ENCODE peak calls at places on chromosome 16, in seven cellular contexts. One of them, this sample, is unnamed.

GRCh38 chr16:60922920-60923319 is 1113.3 kb downstream of the CDH8 start:
- DNase-seq in GF-D8: no peak
- DNase-seq in renal cortical epithelial cell: no peak
- DNase-seq in endothelial cell: no peak
- DNase-seq in NCI-H446: no peak
- DNase-seq in GM20000: no peak
- DNase-seq in uterus: no peak
- DNase-seq in this sample: no peak

GRCh38 chr16:50702725-50703124 is 9.3 kb downstream of the NOD2 start:
- DNase-seq in GM20000: no peak
- DNase-seq in renal cortical epithelial cell: peak
- DNase-seq in NCI-H446: no peak
- DNase-seq in uterus: no peak
- DNase-seq in GF-D8: peak
- DNase-seq in endothelial cell: no peak
- DNase-seq in this sample: peak

GRCh38 chr16:2839650-2840450 is 9.7 kb downstream of the ZG16B start:
- DNase-seq in endothelial cell: no peak
- DNase-seq in NCI-H446: no peak
- DNase-seq in uterus: no peak
- DNase-seq in GF-D8: no peak
- DNase-seq in renal cortical epithelial cell: no peak
- DNase-seq in GM20000: no peak
- DNase-seq in this sample: no peak

GRCh38 chr16:79283578-79283977 is 317.0 kb downstream of the MAF start:
- DNase-seq in renal cortical epithelial cell: no peak
- DNase-seq in endothelial cell: no peak
- DNase-seq in uterus: no peak
- DNase-seq in GM20000: no peak
- DNase-seq in GF-D8: no peak
- DNase-seq in NCI-H446: no peak
- DNase-seq in this sample: no peak

GRCh38 chr16:84084570-84085270 is 32.0 kb downstream of the MBTPS1 start:
- DNase-seq in uterus: peak
- DNase-seq in GM20000: peak
- DNase-seq in NCI-H446: no peak
- DNase-seq in renal cortical epithelial cell: peak
- DNase-seq in endothelial cell: peak
- DNase-seq in GF-D8: no peak
- DNase-seq in this sample: peak

GRCh38 chr16:51994597-51994996 is 552.3 kb downstream of the TOX3 start:
- DNase-seq in GF-D8: no peak
- DNase-seq in endothelial cell: no peak
- DNase-seq in uterus: no peak
- DNase-seq in renal cortical epithelial cell: peak
- DNase-seq in NCI-H446: no peak
- DNase-seq in GM20000: no peak
- DNase-seq in this sample: peak

GRCh38 chr16:88787579-88788314 is 2.7 kb upstream of the PIEZO1 start:
- DNase-seq in NCI-H446: no peak
- DNase-seq in renal cortical epithelial cell: no peak
- DNase-seq in uterus: no peak
- DNase-seq in endothelial cell: no peak
- DNase-seq in GF-D8: no peak
- DNase-seq in GM20000: no peak
- DNase-seq in this sample: no peak

GRCh38 chr16:89864421-89864820 is 9.0 kb upstream of the TCF25 start:
- DNase-seq in NCI-H446: no peak
- DNase-seq in endothelial cell: no peak
- DNase-seq in renal cortical epithelial cell: peak
- DNase-seq in uterus: no peak
- DNase-seq in GM20000: no peak
- DNase-seq in GF-D8: no peak
- DNase-seq in this sample: no peak

GRCh38 chr16:76639685-76640289 is 362.6 kb downstream of the CNTNAP4 start:
- DNase-seq in endothelial cell: no peak
- DNase-seq in uterus: no peak
- DNase-seq in GM20000: no peak
- DNase-seq in GF-D8: no peak
- DNase-seq in NCI-H446: peak
- DNase-seq in renal cortical epithelial cell: peak
- DNase-seq in this sample: no peak

GRCh38 chr16:79618712-79619050 is 18.1 kb upstream of the MAF start:
- DNase-seq in GF-D8: no peak
- DNase-seq in GM20000: no peak
- DNase-seq in NCI-H446: no peak
- DNase-seq in endothelial cell: no peak
- DNase-seq in uterus: no peak
- DNase-seq in renal cortical epithelial cell: no peak
- DNase-seq in this sample: no peak

GRCh38 chr16:8914098-8914497 is 31.9 kb downstream of the LITAFD start:
- DNase-seq in endothelial cell: no peak
- DNase-seq in GM20000: no peak
- DNase-seq in GF-D8: no peak
- DNase-seq in renal cortical epithelial cell: no peak
- DNase-seq in uterus: no peak
- DNase-seq in NCI-H446: no peak
- DNase-seq in this sample: no peak

GRCh38 chr16:84004442-84004841 is 36.4 kb downstream of the NECAB2 start:
- DNase-seq in GF-D8: no peak
- DNase-seq in endothelial cell: no peak
- DNase-seq in uterus: no peak
- DNase-seq in NCI-H446: no peak
- DNase-seq in renal cortical epithelial cell: no peak
- DNase-seq in GM20000: no peak
- DNase-seq in this sample: no peak

GRCh38 chr16:66081967-66082366 is 284.5 kb upstream of the CDH5 start:
- DNase-seq in NCI-H446: no peak
- DNase-seq in GF-D8: no peak
- DNase-seq in endothelial cell: no peak
- DNase-seq in GM20000: no peak
- DNase-seq in renal cortical epithelial cell: peak
- DNase-seq in uterus: no peak
- DNase-seq in this sample: no peak

GRCh38 chr16:85078952-85079351 is 33.3 kb downstream of the CIBAR2 start:
- DNase-seq in GM20000: no peak
- DNase-seq in uterus: no peak
- DNase-seq in endothelial cell: no peak
- DNase-seq in renal cortical epithelial cell: no peak
- DNase-seq in NCI-H446: no peak
- DNase-seq in GF-D8: no peak
- DNase-seq in this sample: no peak

GRCh38 chr16:68229431-68230175 is 6.3 kb downstream of the ESRP2 start:
- DNase-seq in NCI-H446: no peak
- DNase-seq in uterus: peak
- DNase-seq in GF-D8: no peak
- DNase-seq in renal cortical epithelial cell: peak
- DNase-seq in endothelial cell: peak
- DNase-seq in GM20000: peak
- DNase-seq in this sample: peak

GRCh38 chr16:24729967-24730815 is 740 bp downstream of the TNRC6A start:
- DNase-seq in endothelial cell: peak
- DNase-seq in GM20000: peak
- DNase-seq in renal cortical epithelial cell: peak
- DNase-seq in uterus: peak
- DNase-seq in GF-D8: no peak
- DNase-seq in NCI-H446: no peak
- DNase-seq in this sample: no peak

GRCh38 chr16:85422124-85422373 is 191.1 kb upstream of the GSE1 start:
- DNase-seq in endothelial cell: peak
- DNase-seq in uterus: no peak
- DNase-seq in GF-D8: no peak
- DNase-seq in GM20000: no peak
- DNase-seq in NCI-H446: no peak
- DNase-seq in renal cortical epithelial cell: no peak
- DNase-seq in this sample: no peak

GRCh38 chr16:3175157-3176153 is 12.5 kb upstream of the OR1F1 start:
- DNase-seq in endothelial cell: no peak
- DNase-seq in renal cortical epithelial cell: no peak
- DNase-seq in uterus: no peak
- DNase-seq in NCI-H446: peak
- DNase-seq in GM20000: no peak
- DNase-seq in GF-D8: no peak
- DNase-seq in this sample: peak

GRCh38 chr16:64907844-64908243 is 214.0 kb downstream of the CDH11 start:
- DNase-seq in GF-D8: no peak
- DNase-seq in renal cortical epithelial cell: no peak
- DNase-seq in GM20000: no peak
- DNase-seq in endothelial cell: no peak
- DNase-seq in uterus: no peak
- DNase-seq in NCI-H446: no peak
- DNase-seq in this sample: no peak

GRCh38 chr16:972316-973002 is 1.7 kb upstream of the LMF1 start:
- DNase-seq in NCI-H446: no peak
- DNase-seq in endothelial cell: no peak
- DNase-seq in GM20000: no peak
- DNase-seq in uterus: no peak
- DNase-seq in GF-D8: no peak
- DNase-seq in renal cortical epithelial cell: no peak
- DNase-seq in this sample: no peak

GRCh38 chr16:88407807-88408206 is 25.0 kb downstream of the ZNF469 start:
- DNase-seq in uterus: no peak
- DNase-seq in renal cortical epithelial cell: no peak
- DNase-seq in NCI-H446: no peak
- DNase-seq in endothelial cell: no peak
- DNase-seq in GM20000: no peak
- DNase-seq in GF-D8: peak
- DNase-seq in this sample: no peak

GRCh38 chr16:1538804-1539520 is 5.5 kb downstream of the TMEM204 start:
- DNase-seq in GF-D8: peak
- DNase-seq in NCI-H446: peak
- DNase-seq in GM20000: no peak
- DNase-seq in uterus: no peak
- DNase-seq in renal cortical epithelial cell: no peak
- DNase-seq in endothelial cell: no peak
- DNase-seq in this sample: peak

This sample was measured in NCI-H524 treated with DMSO at 0.1 percent for 48 hours.